ENCODE peak calls at places on chromosomes 5 and 9, in six cellular contexts. K is neural progenitor cell, O is dorsolateral prefrontal cortex, X is foreskin fibroblast, E is AG04449, F is type B pancreatic cell. G is an unnamed sample.

GRCh38 chr9:121604242-121604641 is 47.2 kb upstream of the DAB2IP start:
- DNase-seq in K (no peak), O (no peak), X (no peak), E (no peak), F (no peak), G (no peak)

GRCh38 chr5:170293273-170293672 is 4.3 kb downstream of the LCP2 start:
- DNase-seq in K (no peak), O (no peak), X (no peak), E (no peak), F (no peak), G (peak)

GRCh38 chr5:61329729-61330128 is 2.3 kb upstream of the ZSWIM6 start:
- DNase-seq in K (peak), O (no peak), X (peak), E (no peak), F (no peak), G (no peak)

GRCh38 chr5:91235194-91235793 is 147.8 kb downstream of the ARRDC3 start:
- DNase-seq in K (no peak), O (no peak), X (peak), E (no peak), F (no peak), G (no peak)

GRCh38 chr5:176474476-176474875 is 26.3 kb downstream of the FAF2 start:
- DNase-seq in K (no peak), O (no peak), X (peak), E (peak), F (no peak), G (no peak)

GRCh38 chr5:142587354-142587965 is 98.4 kb downstream of the FGF1 start:
- DNase-seq in K (peak), O (no peak), X (peak), E (no peak), F (no peak), G (no peak)

GRCh38 chr9:71719585-71719984 is 48.7 kb downstream of the CEMIP2 start:
- DNase-seq in K (no peak), O (no peak), X (peak), E (no peak), F (no peak), G (no peak)

GRCh38 chr5:105475401-105475800 is 1912.8 kb upstream of the NUDT12 start:
- DNase-seq in K (no peak), O (no peak), X (no peak), E (no peak), F (no peak), G (no peak)

GRCh38 chr9:137025120-137025966 is 2.7 kb downstream of the ABCA2 start:
- DNase-seq in K (peak), O (peak), X (peak), E (no peak), F (no peak), G (peak)

GRCh38 chr5:150107909-150108447 is 21.6 kb upstream of the CSF1R start:
- DNase-seq in K (no peak), O (no peak), X (peak), E (peak), F (no peak), G (no peak)

GRCh38 chr9:99169982-99170761 is 51.6 kb downstream of the ALG2 start:
- DNase-seq in K (peak), O (no peak), X (no peak), E (no peak), F (no peak), G (no peak)

GRCh38 chr5:103355590-103355989 is 97.0 kb downstream of the MACIR start:
- DNase-seq in K (no peak), O (no peak), X (no peak), E (no peak), F (no peak), G (no peak)

GRCh38 chr5:103356344-103357091 is 98.0 kb downstream of the MACIR start:
- DNase-seq in K (no peak), O (no peak), X (no peak), E (no peak), F (no peak), G (no peak)

GRCh38 chr5:103357636-103358035 is 99.1 kb downstream of the MACIR start:
- DNase-seq in K (no peak), O (no peak), X (no peak), E (no peak), F (no peak), G (no peak)

GRCh38 chr5:103360475-103360874 is 101.9 kb downstream of the MACIR start:
- DNase-seq in K (no peak), O (no peak), X (no peak), E (no peak), F (no peak), G (no peak)

DNA sequence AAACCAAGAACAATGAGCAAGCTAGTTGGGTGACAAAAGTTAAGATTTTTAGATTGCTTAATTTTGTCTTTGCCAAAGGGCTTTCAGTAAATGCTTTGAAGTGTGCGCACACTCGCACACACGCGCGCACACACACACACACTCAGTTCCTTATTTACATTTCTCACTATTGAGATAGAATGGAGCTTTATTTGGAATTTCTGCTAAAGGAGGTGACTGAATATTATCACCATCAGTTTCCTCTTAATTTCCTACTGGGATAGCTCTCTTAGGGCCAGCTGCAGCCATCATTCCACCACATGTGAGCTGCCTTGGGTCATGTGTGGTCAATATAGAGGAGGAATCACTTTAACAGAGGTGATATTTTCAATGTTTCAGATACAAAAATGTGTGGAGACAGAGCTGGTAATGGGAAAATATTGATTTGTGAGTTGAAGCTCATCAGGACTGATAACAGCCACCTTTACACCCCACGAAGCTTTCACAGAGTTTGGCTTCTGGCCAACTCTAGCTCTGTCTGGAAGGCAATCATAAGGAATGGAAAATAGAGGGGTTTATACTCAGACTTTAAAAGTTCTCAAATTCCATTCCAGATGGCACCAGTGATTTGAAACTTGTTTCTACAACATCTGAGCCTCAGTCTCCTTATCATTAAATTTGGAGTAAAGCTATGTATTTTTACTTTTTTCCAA is 99.9 kb downstream of the MACIR start:
- DNase-seq in K (no peak), O (no peak), X (no peak), E (no peak), F (no peak), G (no peak)
- TF ChIP-seq CTCF in K (no peak), O (no peak), X (no peak), E (no peak), F (no peak), G (no peak)

GRCh38 chr5:125597338-125597737 is 825.9 kb upstream of the GRAMD2B start:
- DNase-seq in K (no peak), O (no peak), X (peak), E (no peak), F (no peak), G (no peak)
- TF ChIP-seq CTCF in K (no peak), O (no peak), X (no peak), E (no peak), F (no peak), G (no peak)

DNA sequence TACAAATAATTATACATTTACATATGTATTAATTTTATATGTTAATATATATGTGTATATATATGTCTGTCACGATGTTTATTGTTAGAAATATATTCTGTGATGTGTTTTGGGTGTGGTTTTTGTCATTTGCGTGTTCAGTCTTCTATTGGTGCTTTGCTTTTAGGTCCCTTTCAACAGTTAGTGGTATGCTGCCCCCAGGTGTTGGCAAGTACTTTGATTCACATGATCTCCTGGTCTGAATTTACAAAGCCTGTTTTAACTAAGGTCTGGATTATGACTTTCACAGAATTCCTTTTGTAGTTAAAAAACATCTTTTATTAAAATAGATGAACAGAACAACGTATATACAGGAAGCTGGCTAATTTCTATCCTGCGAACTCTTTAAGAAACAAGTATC is 271.5 kb downstream of the CCDC171 start:
- DNase-seq in K (peak), O (no peak), X (peak), E (no peak), F (no peak), G (no peak)
- TF ChIP-seq CTCF in K (peak), O (no peak), X (no peak), E (no peak), F (peak), G (no peak)

DNA sequence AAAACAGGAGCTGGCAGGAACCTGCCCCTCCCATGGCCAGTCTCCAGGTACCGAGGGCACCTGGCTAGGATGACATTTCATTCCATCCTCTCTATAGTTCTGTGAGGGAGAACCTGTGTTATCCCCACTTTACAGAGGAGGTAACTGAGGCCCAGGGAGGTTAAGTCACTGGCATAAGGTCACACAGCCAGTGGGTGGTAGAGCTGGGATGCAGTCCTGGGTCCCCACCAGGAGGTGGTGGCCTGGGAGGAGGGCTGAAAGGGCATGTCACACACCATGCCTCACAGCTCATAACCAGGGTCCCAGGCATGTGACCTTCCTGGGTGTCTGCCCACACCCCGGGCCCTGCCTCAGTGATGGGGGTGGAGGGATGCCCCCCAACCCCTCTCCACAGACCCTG is 77.8 kb upstream of the STXBP1 start:
- DNase-seq in K (no peak), O (no peak), X (no peak), E (no peak), F (no peak), G (no peak)
- TF ChIP-seq CTCF in K (no peak), O (no peak), X (no peak), E (no peak), F (no peak), G (no peak)

GRCh38 chr9:133833388-133834025 is 95.4 kb upstream of the SARDH start:
- DNase-seq in K (no peak), O (no peak), X (no peak), E (no peak), F (no peak), G (no peak)
- TF ChIP-seq CTCF in K (no peak), O (no peak), X (no peak), E (no peak), F (no peak), G (no peak)

GRCh38 chr9:37587521-37587920 is 4.9 kb downstream of the TOMM5 start:
- DNase-seq in K (no peak), O (no peak), X (no peak), E (no peak), F (no peak), G (no peak)

GRCh38 chr9:37583522-37584121 is 7.4 kb upstream of the FBXO10 start:
- DNase-seq in K (no peak), O (no peak), X (no peak), E (no peak), F (no peak), G (no peak)

DNA sequence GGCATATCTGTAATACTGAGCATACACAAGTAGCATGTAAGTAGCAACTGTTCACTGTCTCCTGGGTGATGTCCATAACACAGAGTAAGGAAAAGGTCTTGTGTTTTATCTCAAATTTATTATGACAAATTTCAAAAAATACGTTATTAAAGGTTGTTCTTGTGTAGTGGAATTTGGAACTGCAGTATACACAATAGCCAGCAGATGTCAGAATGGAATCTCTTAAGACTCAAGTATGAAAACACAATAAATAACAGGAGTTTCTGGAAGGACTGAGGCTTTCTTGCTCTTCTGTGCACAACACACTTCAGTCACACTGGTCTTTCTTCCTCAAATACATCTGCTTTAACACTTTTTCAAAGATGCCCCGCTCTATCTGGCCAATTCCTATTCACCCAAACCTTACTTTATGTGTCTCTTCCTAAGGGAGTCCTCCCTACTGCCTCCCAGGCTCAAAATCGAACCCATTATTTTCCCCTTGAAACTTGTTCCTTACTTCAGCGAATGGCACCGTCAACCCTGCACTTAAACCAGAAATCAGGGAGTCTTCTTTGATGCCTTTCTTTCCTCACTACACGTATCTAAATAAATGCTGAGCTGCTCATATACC is 6.5 kb upstream of the FBXO10 start:
- DNase-seq in K (peak), O (no peak), X (peak), E (peak), F (no peak), G (no peak)
- TF ChIP-seq CTCF in K (peak), O (peak), X (peak), E (peak), F (peak), G (no peak)

GRCh38 chr5:141199359-141200235 is at the start of gene PCDHB11:
- DNase-seq in K (peak), O (no peak), X (no peak), E (no peak), F (no peak), G (no peak)
- TF ChIP-seq CTCF in K (peak), O (no peak), X (no peak), E (no peak), F (peak), G (no peak)

GRCh38 chr5:102090770-102091169 is 205.3 kb downstream of the SLCO4C1 start:
- DNase-seq in K (peak), O (no peak), X (no peak), E (no peak), F (no peak), G (no peak)
- TF ChIP-seq CTCF in K (peak), O (no peak), X (no peak), E (no peak), F (peak), G (no peak)

GRCh38 chr9:96654450-96655197 is 493 bp downstream of the PRXL2C start:
- DNase-seq in K (peak), O (peak), X (peak), E (no peak), F (peak), G (peak)
- TF ChIP-seq CTCF in K (peak), O (no peak), X (no peak), E (peak), F (peak), G (no peak)

GRCh38 chr9:129362287-129363098 is 184.4 kb upstream of the IER5L start:
- DNase-seq in K (no peak), O (no peak), X (no peak), E (no peak), F (no peak), G (no peak)
- TF ChIP-seq CTCF in K (peak), O (no peak), X (no peak), E (no peak), F (no peak), G (no peak)

G was measured in activated B cell treated with CpG ODN at 0.5 μM for 24 hours.